ENCODE peak calls at places on chromosomes 12 and 14, in six cellular contexts. V, O, I, K, M and P are unnamed samples.

GRCh38 chr12:131608740-131609665 is 101.9 kb upstream of the SFSWAP start:
- DNase-seq in V (peak), K (peak), I (peak), M (peak), O (peak), P (no peak)

GRCh38 chr14:100645200-100645985 is 58.2 kb upstream of the BEGAIN start:
- DNase-seq in M (peak), I (peak), V (peak), O (peak), K (peak), P (peak)

GRCh38 chr12:130576286-130576933 is 139.7 kb downstream of the RIMBP2 start:
- DNase-seq in K (no peak), M (no peak), O (no peak), I (no peak), V (no peak), P (peak)

GRCh38 chr14:74684444-74684843 is 28.4 kb downstream of the AREL1 start:
- DNase-seq in V (no peak), O (no peak), I (no peak), M (no peak), K (no peak), P (no peak)

GRCh38 chr12:109033239-109034196 is 12.7 kb upstream of the SVOP start:
- DNase-seq in V (no peak), K (no peak), I (no peak), M (no peak), O (no peak), P (no peak)

GRCh38 chr12:124109760-124110159 is 136.7 kb downstream of the ZNF664 start:
- DNase-seq in V (no peak), M (peak), K (peak), O (no peak), I (no peak), P (no peak)

GRCh38 chr12:12689672-12690287 is 6.2 kb downstream of the GPR19 start:
- DNase-seq in M (no peak), I (no peak), O (no peak), V (no peak), K (no peak), P (no peak)

GRCh38 chr14:104784218-104784568 is 11.4 kb downstream of the AKT1 start:
- DNase-seq in O (no peak), K (no peak), M (no peak), I (no peak), V (no peak), P (no peak)

GRCh38 chr14:39023939-39024871 is 78.8 kb downstream of the SEC23A start:
- DNase-seq in M (no peak), V (no peak), K (no peak), I (no peak), O (no peak), P (no peak)

GRCh38 chr14:23950411-23951135 is 3.0 kb upstream of the DHRS4 start:
- DNase-seq in V (no peak), M (no peak), I (no peak), K (no peak), O (no peak), P (no peak)

GRCh38 chr12:64894827-64895475 is 70.5 kb downstream of the TBC1D30 start:
- DNase-seq in I (no peak), O (no peak), M (no peak), V (no peak), K (no peak), P (no peak)

GRCh38 chr12:24649634-24650033 is 299.3 kb downstream of the BCAT1 start:
- DNase-seq in I (no peak), K (no peak), M (no peak), O (no peak), V (no peak), P (no peak)

GRCh38 chr14:102824832-102825231 is 47.6 kb downstream of the TRAF3 start:
- DNase-seq in I (no peak), O (no peak), K (no peak), V (no peak), M (peak), P (no peak)

GRCh38 chr12:27460471-27460978 is 14.0 kb downstream of the SMCO2 start:
- DNase-seq in I (no peak), V (no peak), O (peak), M (no peak), K (peak), P (no peak)

GRCh38 chr12:41515953-41516352 is 327.8 kb downstream of the PDZRN4 start:
- DNase-seq in I (no peak), O (no peak), K (no peak), M (no peak), V (no peak), P (no peak)

GRCh38 chr14:89017417-89017816 is 193.0 kb downstream of the TTC8 start:
- DNase-seq in V (no peak), O (no peak), K (no peak), M (no peak), I (no peak), P (no peak)

GRCh38 chr12:70557583-70558263 is 79.5 kb downstream of the PTPRB start:
- DNase-seq in O (no peak), M (no peak), V (peak), K (no peak), I (no peak), P (no peak)

GRCh38 chr14:90568405-90568804 is 171.6 kb downstream of the CALM1 start:
- DNase-seq in V (peak), M (no peak), I (no peak), O (no peak), K (no peak), P (no peak)

GRCh38 chr14:70685480-70686197 is 43.9 kb downstream of the TTC9 start:
- DNase-seq in I (no peak), O (no peak), V (no peak), K (no peak), M (no peak), P (no peak)

GRCh38 chr12:12384601-12385321 is 27.9 kb downstream of the BORCS5 start:
- DNase-seq in V (no peak), K (no peak), I (peak), M (no peak), O (no peak), P (no peak)

GRCh38 chr12:102824218-102824835 is 92.7 kb downstream of the PAH start:
- DNase-seq in O (no peak), K (no peak), M (peak), V (no peak), I (no peak), P (no peak)

GRCh38 chr12:52407918-52408317 is 1.8 kb upstream of the KRT82 start:
- DNase-seq in I (no peak), M (no peak), O (no peak), V (no peak), K (no peak), P (no peak)

GRCh38 chr12:24919346-24920001 is 29.4 kb downstream of the BCAT1 start:
- DNase-seq in O (no peak), K (no peak), I (no peak), M (no peak), V (no peak), P (no peak)

GRCh38 chr12:27549231-27549800 is 25.3 kb downstream of the PPFIBP1 start:
- DNase-seq in I (no peak), K (peak), V (no peak), O (no peak), M (no peak), P (no peak)

GRCh38 chr14:93108105-93108504 is 7.6 kb downstream of the ITPK1 start:
- DNase-seq in M (no peak), O (no peak), I (no peak), V (no peak), K (no peak), P (no peak)

GRCh38 chr12:20588057-20588456 is 107.1 kb upstream of the SLCO1C1 start:
- DNase-seq in M (no peak), I (no peak), V (peak), K (no peak), O (no peak), P (peak)